ENCODE peak calls at places on chromosomes 12 and 14, in five cellular contexts. H, J, S, U and I are unnamed samples.
A peak's percentile ranks its signal among the peaks of the same experiment; 100 is the strongest.

GRCh38 chr12:80838024-80838658 is 99.6 kb downstream of the LIN7A start:
- DNase-seq in U (no peak), S (no peak), H (no peak), J (no peak), I (no peak)

GRCh38 chr14:85280074-85280473 is 249.9 kb upstream of the FLRT2 start:
- DNase-seq in S (no peak), J (no peak), U (no peak), H (no peak), I (no peak)

GRCh38 chr14:80387563-80387981 is 176.3 kb upstream of the DIO2 start:
- DNase-seq in H (no peak), U (no peak), J (no peak), S (no peak), I (no peak)

GRCh38 chr12:10392394-10392930 is 2.6 kb upstream of the KLRK1 start:
- DNase-seq in H (no peak), S (no peak), J (peak; percentile 42), U (peak; percentile 78), I (no peak)

GRCh38 chr12:24898606-24899005 is 50.3 kb downstream of the BCAT1 start:
- DNase-seq in U (no peak), H (no peak), J (no peak), S (no peak), I (no peak)

GRCh38 chr12:47881826-47882427 is 22.9 kb downstream of the VDR start:
- DNase-seq in U (peak; percentile 96), H (no peak), S (no peak), J (no peak), I (no peak)

GRCh38 chr12:62714409-62715075 is 220.4 kb downstream of the PPM1H start:
- DNase-seq in S (no peak), J (no peak), U (no peak), H (no peak), I (no peak)

GRCh38 chr12:50925342-50925651 is 27.0 kb upstream of the HIGD1C start:
- DNase-seq in S (no peak), J (no peak), U (no peak), H (no peak), I (no peak)

GRCh38 chr14:72519543-72519942 is 374.4 kb downstream of the DPF3 start:
- DNase-seq in J (no peak), H (no peak), S (no peak), U (no peak), I (no peak)

GRCh38 chr14:106044515-106044914 is 518.1 kb downstream of the TMEM121 start:
- DNase-seq in J (no peak), S (no peak), H (no peak), U (no peak), I (no peak)

GRCh38 chr12:9711664-9712063 is 21.2 kb downstream of the CLECL1 start:
- DNase-seq in S (no peak), U (peak; percentile 44), H (no peak), J (no peak), I (no peak)

GRCh38 chr12:107670999-107671643 is 14.5 kb upstream of the PWP1 start:
- DNase-seq in J (peak; percentile 65), S (no peak), H (no peak), U (no peak), I (no peak)

GRCh38 chr12:105382771-105383632 is 52.5 kb downstream of the C12orf75 start:
- DNase-seq in S (peak; percentile 64), H (peak; percentile 59), U (peak; percentile 31), J (peak; percentile 63), I (peak; percentile 10)

GRCh38 chr14:54329082-54329695 is 67.6 kb upstream of the CDKN3 start:
- DNase-seq in H (peak; percentile 58), S (peak; percentile 69), U (peak; percentile 33), J (peak; percentile 77), I (no peak)

GRCh38 chr12:12622418-12622817 is 10.7 kb downstream of the CREBL2 start:
- DNase-seq in H (no peak), J (no peak), U (no peak), S (no peak), I (no peak)

GRCh38 chr12:87815738-87816137 is 213.5 kb downstream of the C12orf50 start:
- DNase-seq in U (no peak), H (no peak), J (no peak), S (no peak), I (no peak)

GRCh38 chr12:111446044-111446581 is 40.4 kb downstream of the SH2B3 start:
- DNase-seq in J (no peak), S (no peak), U (peak; percentile 67), H (peak; percentile 86), I (no peak)

GRCh38 chr12:12913626-12914388 is 22.4 kb downstream of the GPRC5A start:
- DNase-seq in J (no peak), H (no peak), U (no peak), S (no peak), I (no peak)

GRCh38 chr14:104216457-104216856 is 78.1 kb downstream of the KIF26A start:
- DNase-seq in S (no peak), J (no peak), U (no peak), H (no peak), I (no peak)

GRCh38 chr12:68803948-68804653 is 3.9 kb upstream of the MDM2 start:
- DNase-seq in J (no peak), U (no peak), H (no peak), S (no peak), I (no peak)

GRCh38 chr12:122021193-122021821 is 377 bp upstream of the BCL7A start:
- DNase-seq in S (no peak), H (no peak), U (no peak), J (peak; percentile 39), I (peak; percentile 23)

GRCh38 chr14:99273724-99274345 is 1.8 kb upstream of the BCL11B start:
- DNase-seq in S (no peak), H (no peak), U (no peak), J (no peak), I (no peak)

GRCh38 chr14:72683787-72684186 is 210.1 kb downstream of the DPF3 start:
- DNase-seq in H (no peak), S (no peak), J (no peak), U (no peak), I (no peak)

GRCh38 chr12:47319746-47320145 is 240.0 kb upstream of the AMIGO2 start:
- DNase-seq in U (no peak), H (no peak), J (no peak), S (no peak), I (no peak)

GRCh38 chr14:91336093-91336450 is 81.5 kb downstream of the CCDC88C start:
- DNase-seq in H (no peak), S (no peak), U (no peak), J (no peak), I (no peak)

GRCh38 chr12:18683603-18684002 is 54.2 kb downstream of the PLCZ1 start:
- DNase-seq in H (no peak), S (no peak), U (peak; percentile 84), J (no peak), I (no peak)

GRCh38 chr12:9721394-9722092 is 11.4 kb downstream of the CLECL1 start:
- DNase-seq in U (peak; percentile 6), S (no peak), H (no peak), J (no peak), I (no peak)

GRCh38 chr14:93163570-93163969 is 21.1 kb downstream of the MOAP1 start:
- DNase-seq in U (no peak), S (no peak), J (no peak), H (no peak), I (no peak)